ENCODE peak calls at places on chromosomes 13 and 19, in seven cellular contexts. Q is GM13977; D is cardiac fibroblast; E is psoas muscle; W is posterior cingulate gyrus; A is stimulated activated naive CD8-positive, alpha-beta T cell treated with anti-CD3 and anti-CD28 coated beads, Interleukin-15, Interleukin-2, amounts not matched to agents 100 U/mL and 50 U/mL, for 24 hours; I is kidney glomerular epithelial cell. Z is an unnamed sample.

GRCh38 chr13:40102854-40103253 is 447.4 kb downstream of the COG6 start:
- DNase-seq in Q (no peak), D (peak), W (no peak), A (peak), I (peak), E (no peak), Z (peak)

GRCh38 chr13:25478186-25478585 is 106.4 kb downstream of the ATP8A2 start:
- DNase-seq in D (no peak), W (no peak), Q (no peak), E (no peak), A (no peak), I (no peak), Z (peak)

GRCh38 chr13:46593403-46593802 is 40.4 kb downstream of the LRCH1 start:
- DNase-seq in A (peak), I (no peak), W (no peak), E (no peak), D (no peak), Q (no peak), Z (no peak)

GRCh38 chr19:17865364-17866311 is 5.9 kb downstream of the RPL18A start:
- DNase-seq in Q (no peak), E (no peak), W (no peak), I (no peak), D (no peak), A (no peak), Z (peak)

GRCh38 chr13:98775844-98776598 is 23.5 kb upstream of the SLC15A1 start:
- DNase-seq in I (peak), Q (no peak), E (no peak), A (no peak), D (no peak), W (no peak), Z (peak)

GRCh38 chr19:50489461-50490011 is 12.9 kb upstream of the GARIN5A start:
- DNase-seq in E (peak), D (no peak), I (no peak), Q (no peak), W (no peak), A (no peak), Z (no peak)

GRCh38 chr19:46967578-46968018 is 52.0 kb upstream of the NPAS1 start:
- DNase-seq in W (no peak), I (peak), A (peak), Q (no peak), D (no peak), E (peak), Z (peak)

GRCh38 chr19:17406039-17406886 is 833 bp upstream of the BST2 start:
- DNase-seq in E (no peak), Q (no peak), A (peak), I (no peak), W (no peak), D (peak), Z (peak)

GRCh38 chr19:48085077-48085476 is 25.5 kb downstream of the PLA2G4C start:
- DNase-seq in Q (no peak), I (no peak), E (no peak), A (no peak), W (no peak), D (no peak), Z (no peak)

GRCh38 chr19:6213696-6214585 is 65.8 kb downstream of the MLLT1 start:
- DNase-seq in I (no peak), A (no peak), W (no peak), D (no peak), Q (no peak), E (peak), Z (no peak)

GRCh38 chr13:58949646-58950045 is 1214.1 kb downstream of the DIAPH3 start:
- DNase-seq in I (no peak), W (no peak), D (no peak), E (no peak), Q (no peak), A (no peak), Z (no peak)

GRCh38 chr13:21420706-21421105 is 38.4 kb downstream of the ZDHHC20 start:
- DNase-seq in D (no peak), E (no peak), W (no peak), A (no peak), Q (no peak), I (no peak), Z (peak)

GRCh38 chr13:81664872-81665271 is 1323.9 kb upstream of the SPRY2 start:
- DNase-seq in A (no peak), I (no peak), E (no peak), W (no peak), D (no peak), Q (no peak), Z (peak)

GRCh38 chr19:30228113-30228725 is 144.0 kb upstream of the ZNF536 start:
- DNase-seq in E (no peak), Q (peak), A (no peak), D (no peak), I (no peak), W (peak), Z (no peak)

GRCh38 chr13:56314755-56315154 is 826.0 kb upstream of the PRR20A start:
- DNase-seq in D (no peak), E (no peak), Q (no peak), A (no peak), I (no peak), W (no peak), Z (no peak)

GRCh38 chr13:84641491-84641890 is 759.2 kb upstream of the SLITRK1 start:
- DNase-seq in A (no peak), W (no peak), I (peak), E (no peak), Q (no peak), D (no peak), Z (peak)

GRCh38 chr13:88979465-88980180 is 1308.5 kb downstream of the SLITRK5 start:
- DNase-seq in A (no peak), I (no peak), W (no peak), E (no peak), Q (no peak), D (peak), Z (peak)

GRCh38 chr13:76868451-76868850 is 17.8 kb downstream of the KCTD12 start:
- DNase-seq in W (no peak), A (no peak), E (no peak), Q (no peak), D (no peak), I (no peak), Z (no peak)

GRCh38 chr19:38173324-38174041 is 50.5 kb downstream of the DPF1 start:
- DNase-seq in I (no peak), A (no peak), Q (no peak), W (peak), D (peak), E (peak), Z (no peak)

GRCh38 chr19:13064092-13064489 is 38.6 kb downstream of the LYL1 start:
- DNase-seq in W (no peak), Q (no peak), E (peak), I (no peak), D (no peak), A (no peak), Z (no peak)

GRCh38 chr13:111316161-111316730 is 4.2 kb upstream of the TEX29 start:
- DNase-seq in D (no peak), A (no peak), E (no peak), W (no peak), I (no peak), Q (no peak), Z (no peak)

GRCh38 chr13:32581177-32581786 is 5.0 kb upstream of the PDS5B start:
- DNase-seq in E (no peak), D (peak), W (no peak), I (peak), A (no peak), Q (peak), Z (peak)

GRCh38 chr19:42048992-42049391 is 21.0 kb downstream of the GRIK5 start:
- DNase-seq in E (no peak), A (no peak), I (no peak), D (no peak), Q (no peak), W (no peak), Z (no peak)

GRCh38 chr13:25276748-25277147 is 10.5 kb downstream of the MTMR6 start:
- DNase-seq in D (no peak), A (no peak), Q (no peak), E (no peak), I (no peak), W (no peak), Z (peak)

GRCh38 chr13:111317042-111317550 is 3.3 kb upstream of the TEX29 start:
- DNase-seq in A (no peak), Q (no peak), W (no peak), I (no peak), E (no peak), D (no peak), Z (no peak)

GRCh38 chr13:95150555-95150954 is 150.7 kb downstream of the ABCC4 start:
- DNase-seq in A (no peak), W (no peak), I (no peak), Q (no peak), E (no peak), D (no peak), Z (no peak)

GRCh38 chr13:61151062-61151461 is 264.6 kb downstream of the PCDH20 start:
- DNase-seq in W (no peak), I (no peak), D (no peak), E (no peak), Q (no peak), A (no peak), Z (no peak)

GRCh38 chr19:28021316-28022185 is 1191.4 kb downstream of the UQCRFS1 start:
- DNase-seq in I (no peak), Q (no peak), D (no peak), E (no peak), A (no peak), W (no peak), Z (no peak)

GRCh38 chr13:75495938-75496337 is 14.0 kb upstream of the TBC1D4 start:
- DNase-seq in I (no peak), E (no peak), D (peak), A (no peak), Q (no peak), W (no peak), Z (no peak)

GRCh38 chr19:1046836-1047695 is 7.2 kb downstream of the ABCA7 start:
- DNase-seq in Q (no peak), A (no peak), E (peak), D (no peak), W (no peak), I (no peak), Z (no peak)

GRCh38 chr19:55646889-55647731 is 902 bp upstream of the CCDC106 start:
- DNase-seq in I (no peak), E (peak), W (no peak), D (no peak), A (no peak), Q (peak), Z (no peak)

GRCh38 chr13:30997697-30998547 is 65.5 kb downstream of the TEX26 start:
- DNase-seq in Q (no peak), E (no peak), W (no peak), A (no peak), I (no peak), D (no peak), Z (no peak)

GRCh38 chr13:42039946-42040729 is 8.3 kb upstream of the DGKH start:
- DNase-seq in W (peak), I (peak), Q (peak), E (peak), A (peak), D (peak), Z (peak)

GRCh38 chr13:78604782-78605611 is 1.6 kb upstream of the POU4F1 start:
- DNase-seq in D (no peak), E (no peak), I (no peak), A (no peak), Q (no peak), W (no peak), Z (no peak)

GRCh38 chr13:91139232-91139631 is 208.3 kb upstream of the MIR17HG start:
- DNase-seq in Q (no peak), E (no peak), I (no peak), A (no peak), W (no peak), D (no peak), Z (no peak)

GRCh38 chr13:40381935-40382764 is 284.3 kb downstream of the FOXO1 start:
- DNase-seq in Q (no peak), E (peak), D (no peak), A (no peak), I (no peak), W (no peak), Z (no peak)

GRCh38 chr19:47280183-47280797 is 5.6 kb downstream of the INAFM1 start:
- DNase-seq in A (peak), E (no peak), Q (no peak), D (no peak), I (no peak), W (no peak), Z (no peak)